ENCODE peak calls at places on chromosome 1, in nine cellular contexts. A is ovary; G is DND-41; P is CD8-positive, alpha-beta T cell; Z is heart left ventricle; W is GM20000; V is Peyer's patch; T is WTC11; F is endodermal cell. B is an unnamed sample.

GRCh38 chr1:43235451-43236121 is 34.2 kb upstream of the TMEM125 start:
- DNase-seq in V (peak; percentile 58), A (no peak), T (no peak), W (no peak), Z (peak; percentile 33), G (no peak), F (no peak), P (no peak), B (no peak)

GRCh38 chr1:166082601-166083000 is 84.2 kb downstream of the FAM78B start:
- DNase-seq in G (no peak), T (no peak), F (no peak), A (no peak), W (no peak), Z (no peak), P (no peak), V (no peak), B (no peak)

GRCh38 chr1:166999500-166999899 is 10.4 kb downstream of the MAEL start:
- DNase-seq in A (no peak), P (no peak), F (no peak), G (no peak), Z (no peak), W (no peak), V (no peak), T (no peak), B (no peak)

GRCh38 chr1:90612033-90612432 is 105.1 kb downstream of the BARHL2 start:
- DNase-seq in F (no peak), P (no peak), A (no peak), G (no peak), T (no peak), W (no peak), Z (no peak), V (no peak), B (no peak)

GRCh38 chr1:181423301-181423918 is 59.9 kb upstream of the CACNA1E start:
- DNase-seq in A (no peak), P (peak; percentile 19), W (peak; percentile 65), F (peak; percentile 85), V (no peak), G (peak; percentile 18), Z (peak; percentile 65), T (peak; percentile 67), B (peak; percentile 37)

GRCh38 chr1:36880155-36881070 is 153.9 kb downstream of the GRIK3 start:
- DNase-seq in F (peak; percentile 25), P (no peak), A (no peak), W (no peak), V (no peak), T (no peak), Z (no peak), G (no peak), B (no peak)

GRCh38 chr1:220926146-220926545 is 46.9 kb downstream of the HLX start:
- DNase-seq in W (no peak), F (no peak), V (no peak), P (no peak), A (no peak), Z (no peak), G (no peak), T (no peak), B (no peak)

GRCh38 chr1:3032970-3033794 is 11.9 kb downstream of the ACTRT2 start:
- DNase-seq in W (no peak), F (peak; percentile 20), V (no peak), Z (no peak), G (peak; percentile 79), A (no peak), T (no peak), P (peak; percentile 29), B (no peak)

GRCh38 chr1:47578026-47578861 is 140.4 kb downstream of the FOXD2 start:
- DNase-seq in F (peak; percentile 65), P (no peak), V (peak; percentile 35), W (no peak), Z (no peak), A (no peak), G (no peak), T (no peak), B (peak; percentile 63)

GRCh38 chr1:236922190-236922589 is 82.1 kb downstream of the MT1HL1 start:
- DNase-seq in F (no peak), T (no peak), W (no peak), A (no peak), V (no peak), P (no peak), G (no peak), Z (no peak), B (no peak)

GRCh38 chr1:113912594-113913311 is 7.6 kb downstream of the DCLRE1B start:
- DNase-seq in T (no peak), G (no peak), P (no peak), W (no peak), Z (peak; percentile 54), A (peak; percentile 60), F (no peak), V (no peak), B (no peak)

GRCh38 chr1:184632415-184633175 is 122.1 kb downstream of the EDEM3 start:
- DNase-seq in W (no peak), Z (no peak), A (no peak), P (no peak), T (no peak), G (no peak), V (no peak), F (no peak), B (no peak)

DNA sequence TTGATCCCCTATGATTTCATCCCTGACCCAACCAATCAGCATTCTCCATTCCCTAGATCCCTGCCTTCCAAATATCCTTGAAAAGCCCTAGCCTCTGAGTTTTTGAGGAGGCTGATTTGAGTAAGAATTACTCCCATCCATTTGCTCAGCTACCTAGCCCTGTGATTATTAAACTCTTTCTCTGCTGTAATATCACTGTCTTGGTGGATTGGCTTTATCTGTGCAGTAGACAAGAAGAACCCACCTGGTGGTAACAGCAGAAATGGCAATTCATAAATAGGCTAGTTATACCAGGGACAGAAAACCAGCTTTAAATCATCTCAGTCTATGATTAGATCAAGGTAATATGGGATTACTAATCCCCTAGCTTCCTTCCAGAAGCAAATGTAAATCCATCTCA is 13.0 kb downstream of the IL20 start:
- DNase-seq in F (no peak), T (no peak), V (no peak), A (no peak), P (no peak), Z (no peak), W (no peak), G (no peak), B (no peak)
- TF ChIP-seq CTCF in F (peak; percentile 61), T (no peak), V (no peak), A (no peak), P (no peak), Z (no peak), W (no peak), G (peak; percentile 37), B (peak; percentile 20)

DNA sequence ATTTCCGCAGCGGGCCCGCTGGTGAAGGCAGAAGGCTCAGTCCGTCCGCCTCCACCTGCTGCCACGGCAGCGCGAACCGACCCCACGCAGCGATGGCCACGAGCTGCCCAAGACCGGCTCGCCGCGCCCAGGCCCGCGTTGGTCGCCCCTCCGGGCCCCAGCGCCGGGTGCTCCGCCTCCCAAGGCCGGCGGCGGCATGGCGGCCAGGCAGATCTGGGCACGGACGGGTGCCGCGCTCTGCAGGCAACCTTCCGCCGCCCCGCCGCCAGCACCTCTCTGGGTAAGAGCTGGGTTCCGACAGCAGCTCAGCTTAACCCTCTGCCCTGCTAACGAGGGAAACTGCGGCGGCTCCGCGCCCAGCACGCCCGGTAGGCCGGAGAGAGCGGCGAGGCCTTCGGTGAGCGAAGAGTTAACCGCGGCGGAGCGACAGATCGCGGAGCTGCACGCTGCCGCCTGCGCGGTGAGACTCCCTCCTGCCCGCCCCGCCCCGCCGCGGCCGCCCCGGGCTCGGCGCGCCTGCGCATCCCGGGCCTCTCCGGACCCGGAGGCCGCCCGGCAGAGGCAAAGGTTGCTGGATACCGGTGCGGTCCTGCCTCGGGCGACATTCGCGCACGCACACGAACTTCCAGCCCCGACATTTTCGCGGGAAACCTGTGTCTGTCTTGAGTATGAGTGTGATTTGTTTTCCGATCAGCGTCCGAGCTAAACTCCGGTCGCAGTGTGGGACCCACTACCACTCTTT is at the start of gene C1orf53:
- DNase-seq in W (peak; percentile 96), V (peak; percentile 93), A (peak; percentile 85), F (peak; percentile 94), P (peak; percentile 65), T (peak; percentile 85), Z (peak; percentile 90), G (peak; percentile 88), B (peak; percentile 74)
- TF ChIP-seq CTCF in W (no peak), V (peak; percentile 4), A (peak; percentile 28), F (no peak), P (no peak), T (no peak), Z (no peak), G (peak; percentile 1), B (no peak)

DNA sequence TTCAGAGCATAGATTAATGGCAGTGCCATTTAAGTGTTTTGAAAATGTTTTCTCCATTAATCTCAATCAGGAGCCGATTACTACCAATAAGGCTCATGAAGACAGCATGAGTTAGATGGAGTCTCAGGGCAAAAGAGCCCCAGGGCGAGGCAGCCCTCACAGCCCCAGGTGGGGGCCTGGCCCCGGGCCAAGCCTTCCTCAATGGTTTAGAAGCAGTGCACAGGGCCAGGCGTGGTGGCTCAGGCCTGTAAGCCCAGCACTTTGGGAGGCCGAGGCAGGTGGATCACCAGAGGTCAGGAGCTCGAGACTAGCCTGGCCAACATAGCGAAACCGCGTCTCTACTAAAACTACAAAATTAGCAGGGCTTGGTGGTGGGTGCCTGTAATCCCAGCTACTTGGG is 348.1 kb upstream of the VAMP3 start:
- DNase-seq in F (no peak), T (peak; percentile 3), A (peak; percentile 14), V (peak; percentile 19), G (no peak), Z (no peak), P (no peak), W (no peak), B (no peak)
- TF ChIP-seq CTCF in F (no peak), T (no peak), A (no peak), V (no peak), G (no peak), Z (no peak), P (no peak), W (no peak), B (no peak)

GRCh38 chr1:1624443-1625403 is 7.2 kb upstream of the MMP23B start:
- DNase-seq in A (peak; percentile 52), T (no peak), V (no peak), Z (peak; percentile 89), F (peak; percentile 73), G (no peak), W (no peak), P (no peak), B (no peak)

GRCh38 chr1:1623631-1624442 is 8.1 kb upstream of the MMP23B start:
- DNase-seq in F (no peak), G (no peak), W (no peak), P (no peak), V (no peak), A (peak; percentile 34), T (no peak), Z (peak; percentile 31), B (no peak)

GRCh38 chr1:1625824-1626206 is 6.2 kb upstream of the MMP23B start:
- DNase-seq in P (no peak), G (no peak), W (no peak), V (no peak), A (no peak), Z (peak; percentile 30), T (no peak), F (peak; percentile 51), B (no peak)

GRCh38 chr1:1626207-1627141 is 5.5 kb upstream of the MMP23B start:
- DNase-seq in F (no peak), W (no peak), A (peak; percentile 37), V (no peak), P (no peak), G (no peak), T (no peak), Z (peak; percentile 28), B (no peak)

DNA sequence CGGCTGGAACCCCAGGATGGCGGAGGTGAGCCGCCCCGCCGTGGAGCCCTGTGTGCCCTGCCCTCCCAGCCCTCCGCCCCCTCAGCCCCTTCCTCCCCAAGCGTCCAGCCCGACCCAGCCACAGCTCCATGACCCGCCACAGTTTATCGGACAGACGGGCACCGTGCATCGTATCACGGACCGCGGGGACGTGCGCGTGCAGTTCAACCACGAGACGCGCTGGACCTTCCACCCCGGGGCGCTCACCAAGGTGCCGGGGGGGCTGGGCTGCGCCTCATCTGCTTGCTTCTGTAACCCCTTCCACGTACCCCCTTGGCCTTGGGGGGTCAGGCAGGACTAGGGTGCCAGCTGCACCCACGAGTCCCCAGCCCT is 6.6 kb upstream of the MMP23B start:
- DNase-seq in V (no peak), F (no peak), T (no peak), Z (no peak), A (peak; percentile 36), W (no peak), P (no peak), G (no peak), B (no peak)
- TF ChIP-seq CTCF in V (no peak), F (no peak), T (no peak), Z (no peak), A (no peak), W (no peak), P (no peak), G (no peak), B (no peak)

B was measured in neural crest cell.